ENCODE peak calls at places on chromosomes 7 and 10, in four cellular contexts. One of them, this sample, is unnamed.

GRCh38 chr7:133676805-133677370 is 424.0 kb downstream of the EXOC4 start:
- DNase-seq in transverse colon: no peak
- DNase-seq in brain microvascular endothelial cell: peak; percentile 55
- DNase-seq in lower lobe of right lung: no peak
- DNase-seq in this sample: no peak

GRCh38 chr7:44194069-44194468 is 4.8 kb upstream of the GCK start:
- DNase-seq in transverse colon: no peak
- DNase-seq in brain microvascular endothelial cell: peak; percentile 47
- DNase-seq in lower lobe of right lung: no peak
- DNase-seq in this sample: no peak

GRCh38 chr7:27245798-27246691 is 3.4 kb downstream of the EVX1 start:
- DNase-seq in transverse colon: peak; percentile 66
- DNase-seq in brain microvascular endothelial cell: no peak
- DNase-seq in lower lobe of right lung: no peak
- DNase-seq in this sample: no peak

GRCh38 chr10:29392376-29393021 is 103.6 kb downstream of the LYZL1 start:
- DNase-seq in transverse colon: peak; percentile 33
- DNase-seq in brain microvascular endothelial cell: peak; percentile 57
- DNase-seq in lower lobe of right lung: no peak
- DNase-seq in this sample: no peak

GRCh38 chr10:78417425-78418370 is 384.0 kb downstream of the RPS24 start:
- DNase-seq in transverse colon: no peak
- DNase-seq in brain microvascular endothelial cell: no peak
- DNase-seq in lower lobe of right lung: no peak
- DNase-seq in this sample: no peak

GRCh38 chr10:62250594-62251198 is 17.9 kb downstream of the RTKN2 start:
- DNase-seq in transverse colon: no peak
- DNase-seq in brain microvascular endothelial cell: peak; percentile 79
- DNase-seq in lower lobe of right lung: no peak
- DNase-seq in this sample: no peak

GRCh38 chr7:132618271-132618955 is 42.1 kb upstream of the PLXNA4 start:
- DNase-seq in transverse colon: no peak
- DNase-seq in brain microvascular endothelial cell: peak; percentile 9
- DNase-seq in lower lobe of right lung: no peak
- DNase-seq in this sample: no peak

GRCh38 chr7:835491-836401 is 3.5 kb downstream of the SUN1 start:
- DNase-seq in transverse colon: peak; percentile 32
- DNase-seq in brain microvascular endothelial cell: no peak
- DNase-seq in lower lobe of right lung: peak; percentile 18
- DNase-seq in this sample: no peak

GRCh38 chr10:124162774-124163354 is 69.5 kb upstream of the CHST15 start:
- DNase-seq in transverse colon: no peak
- DNase-seq in brain microvascular endothelial cell: no peak
- DNase-seq in lower lobe of right lung: no peak
- DNase-seq in this sample: no peak

GRCh38 chr10:67770537-67770936 is 67.5 kb downstream of the DNAJC12 start:
- DNase-seq in transverse colon: no peak
- DNase-seq in brain microvascular endothelial cell: no peak
- DNase-seq in lower lobe of right lung: no peak
- DNase-seq in this sample: no peak

GRCh38 chr7:153405704-153406485 is 646.3 kb upstream of the DPP6 start:
- DNase-seq in transverse colon: no peak
- DNase-seq in brain microvascular endothelial cell: no peak
- DNase-seq in lower lobe of right lung: no peak
- DNase-seq in this sample: no peak

GRCh38 chr7:90211391-90212148 is at the start of gene STEAP2:
- DNase-seq in transverse colon: peak; percentile 89
- DNase-seq in brain microvascular endothelial cell: peak; percentile 79
- DNase-seq in lower lobe of right lung: peak; percentile 87
- DNase-seq in this sample: peak; percentile 73

GRCh38 chr7:30469303-30469702 is 9.3 kb downstream of the NOD1 start:
- DNase-seq in transverse colon: peak; percentile 71
- DNase-seq in brain microvascular endothelial cell: peak; percentile 100
- DNase-seq in lower lobe of right lung: peak; percentile 81
- DNase-seq in this sample: peak; percentile 96

GRCh38 chr10:115773832-115774231 is 499.2 kb downstream of the GFRA1 start:
- DNase-seq in transverse colon: no peak
- DNase-seq in brain microvascular endothelial cell: no peak
- DNase-seq in lower lobe of right lung: no peak
- DNase-seq in this sample: no peak

GRCh38 chr7:107975394-107976013 is 27.5 kb downstream of the LAMB1 start:
- DNase-seq in transverse colon: no peak
- DNase-seq in brain microvascular endothelial cell: no peak
- DNase-seq in lower lobe of right lung: no peak
- DNase-seq in this sample: no peak

GRCh38 chr10:71397340-71398212 is 856 bp downstream of the CDH23 start:
- DNase-seq in transverse colon: no peak
- DNase-seq in brain microvascular endothelial cell: no peak
- DNase-seq in lower lobe of right lung: no peak
- DNase-seq in this sample: no peak
- H3K4me3 ChIP-seq in transverse colon: peak overlapping the region; percentile 50
- H3K4me3 ChIP-seq in brain microvascular endothelial cell: no peak overlapping the region
- H3K4me3 ChIP-seq in lower lobe of right lung: peak overlapping the region; percentile 55
- H3K4me3 ChIP-seq in this sample: no peak overlapping the region

DNA sequence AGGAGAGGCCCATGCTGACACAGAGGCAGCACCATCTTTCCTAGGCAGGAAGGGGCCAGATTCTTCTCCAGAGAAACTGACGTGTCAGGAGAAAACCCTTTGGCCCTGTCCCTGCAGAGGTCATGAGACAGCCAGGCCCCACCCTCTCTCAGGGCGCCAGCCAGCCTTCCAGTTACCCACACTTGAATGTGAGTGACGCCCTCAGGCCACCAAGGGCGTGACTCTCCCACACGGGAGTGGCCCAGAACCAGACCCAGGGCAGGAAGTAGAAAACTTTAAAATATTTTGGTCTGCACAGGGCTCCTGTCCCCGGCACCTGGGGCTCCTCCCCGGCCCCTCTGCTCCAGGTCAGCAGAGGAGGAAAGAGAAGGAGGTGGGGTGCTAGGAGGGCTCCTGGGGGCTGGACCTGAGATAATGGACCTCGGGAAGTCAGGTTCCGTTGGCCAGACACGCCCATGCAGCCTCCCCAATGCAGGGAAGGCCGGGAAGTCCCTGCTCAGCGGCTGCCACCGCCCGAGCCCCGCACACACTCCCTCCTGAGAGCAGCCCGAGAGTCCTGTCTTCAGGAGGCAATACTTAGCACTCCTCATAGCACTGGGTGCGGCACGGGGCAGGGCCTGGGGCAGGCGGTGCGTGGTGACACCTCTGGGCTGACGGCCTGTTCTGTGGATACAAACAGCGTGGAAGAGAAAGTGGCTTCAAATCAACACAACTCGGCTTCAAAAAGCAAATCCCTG is 67.0 kb upstream of the CFAP46 start:
- DNase-seq in transverse colon: peak; percentile 86
- DNase-seq in brain microvascular endothelial cell: no peak
- DNase-seq in lower lobe of right lung: peak; percentile 96
- DNase-seq in this sample: no peak
- H3K4me3 ChIP-seq in transverse colon: peak overlapping the region; percentile 17
- H3K4me3 ChIP-seq in brain microvascular endothelial cell: no peak overlapping the region
- H3K4me3 ChIP-seq in lower lobe of right lung: peak overlapping the region; percentile 37
- H3K4me3 ChIP-seq in this sample: no peak overlapping the region

DNA sequence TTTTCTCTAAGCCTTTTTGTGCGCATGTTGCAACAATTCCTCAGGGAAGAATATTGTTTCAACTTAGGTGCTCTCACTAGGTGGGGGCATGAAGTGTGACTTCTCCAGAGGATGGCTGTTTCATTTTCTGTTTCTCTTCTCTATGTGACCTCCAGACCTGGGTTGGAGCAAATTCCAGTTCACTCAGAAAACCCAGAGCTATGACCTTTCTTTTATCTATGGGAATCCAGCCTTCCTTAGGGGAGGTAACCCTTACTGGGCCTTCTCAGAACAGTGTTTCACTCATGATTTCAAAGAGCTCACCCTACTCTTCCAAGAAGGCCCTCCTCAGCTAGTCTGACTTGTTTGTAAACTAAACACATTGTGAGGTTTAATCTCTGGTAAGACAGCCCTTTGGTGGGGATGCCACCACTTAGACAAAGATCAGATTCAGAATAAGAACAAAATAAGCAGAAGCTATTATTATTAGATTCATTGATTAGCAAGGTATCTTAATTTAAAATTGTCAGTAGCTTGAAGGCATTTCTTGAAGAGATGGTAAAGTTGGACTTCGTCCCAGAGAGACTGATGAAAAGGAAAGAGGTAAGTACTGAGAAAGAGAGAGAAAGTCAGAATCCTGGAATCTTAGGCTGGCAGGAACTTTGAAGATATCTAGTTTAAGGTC is 16.6 kb upstream of the TAS2R60 start:
- DNase-seq in transverse colon: no peak
- DNase-seq in brain microvascular endothelial cell: no peak
- DNase-seq in lower lobe of right lung: no peak
- DNase-seq in this sample: no peak
- H3K4me3 ChIP-seq in transverse colon: no peak overlapping the region
- H3K4me3 ChIP-seq in brain microvascular endothelial cell: no peak overlapping the region
- H3K4me3 ChIP-seq in lower lobe of right lung: no peak overlapping the region
- H3K4me3 ChIP-seq in this sample: no peak overlapping the region

DNA sequence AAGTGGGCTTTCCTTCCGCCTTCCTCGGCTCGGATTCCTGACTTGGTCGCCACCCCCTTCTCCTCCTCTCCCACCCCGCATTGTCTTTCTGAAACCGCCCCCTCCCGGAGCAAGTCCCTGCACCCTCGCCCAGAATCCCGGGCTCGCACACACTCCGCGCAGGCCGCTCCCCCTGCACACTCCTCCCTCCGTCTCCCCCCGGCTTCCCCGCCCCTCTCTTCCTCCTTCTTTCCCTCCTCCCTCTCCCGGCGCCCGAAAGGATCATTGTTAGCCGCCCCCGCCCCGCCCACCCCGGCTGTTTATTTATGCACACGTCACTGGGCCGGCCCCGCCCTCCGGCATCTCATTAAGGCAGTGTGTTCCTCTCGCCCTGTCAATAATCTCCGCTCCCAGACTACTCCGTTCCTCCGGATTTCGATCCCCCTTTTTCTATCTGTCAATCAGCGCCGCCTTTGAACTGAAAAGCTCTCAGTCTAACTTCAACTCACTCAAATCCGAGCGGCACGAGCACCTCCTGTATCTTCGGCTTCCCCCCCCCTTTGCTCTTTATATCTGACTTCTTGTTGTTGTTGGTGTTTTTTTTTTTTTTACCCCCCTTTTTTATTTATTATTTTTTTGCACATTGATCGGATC is at the start of gene TCF7L2:
- DNase-seq in transverse colon: peak; percentile 96
- DNase-seq in brain microvascular endothelial cell: peak; percentile 97
- DNase-seq in lower lobe of right lung: peak; percentile 97
- DNase-seq in this sample: peak; percentile 89
- H3K4me3 ChIP-seq in transverse colon: peak within 1 kb of the TSS; percentile 88
- H3K4me3 ChIP-seq in brain microvascular endothelial cell: peak within 1 kb of the TSS; percentile 77
- H3K4me3 ChIP-seq in lower lobe of right lung: peak within 1 kb of the TSS; percentile 78
- H3K4me3 ChIP-seq in this sample: peak within 1 kb of the TSS; percentile 60

GRCh38 chr7:103539875-103540274 is 93.9 kb upstream of the SLC26A5 start:
- DNase-seq in transverse colon: no peak
- DNase-seq in brain microvascular endothelial cell: no peak
- DNase-seq in lower lobe of right lung: no peak
- DNase-seq in this sample: no peak

GRCh38 chr7:103542470-103542869 is 96.5 kb upstream of the SLC26A5 start:
- DNase-seq in transverse colon: no peak
- DNase-seq in brain microvascular endothelial cell: no peak
- DNase-seq in lower lobe of right lung: no peak
- DNase-seq in this sample: no peak

GRCh38 chr7:103538964-103539709 is 93.1 kb upstream of the SLC26A5 start:
- DNase-seq in transverse colon: no peak
- DNase-seq in brain microvascular endothelial cell: no peak
- DNase-seq in lower lobe of right lung: no peak
- DNase-seq in this sample: no peak

GRCh38 chr7:103540338-103540737 is 94.3 kb upstream of the SLC26A5 start:
- DNase-seq in transverse colon: no peak
- DNase-seq in brain microvascular endothelial cell: no peak
- DNase-seq in lower lobe of right lung: no peak
- DNase-seq in this sample: no peak

GRCh38 chr7:103540986-103541385 is 95.0 kb upstream of the SLC26A5 start:
- DNase-seq in transverse colon: no peak
- DNase-seq in brain microvascular endothelial cell: no peak
- DNase-seq in lower lobe of right lung: no peak
- DNase-seq in this sample: no peak
- H3K4me3 ChIP-seq in transverse colon: no peak overlapping the region
- H3K4me3 ChIP-seq in brain microvascular endothelial cell: no peak overlapping the region
- H3K4me3 ChIP-seq in lower lobe of right lung: no peak overlapping the region
- H3K4me3 ChIP-seq in this sample: no peak overlapping the region

DNA sequence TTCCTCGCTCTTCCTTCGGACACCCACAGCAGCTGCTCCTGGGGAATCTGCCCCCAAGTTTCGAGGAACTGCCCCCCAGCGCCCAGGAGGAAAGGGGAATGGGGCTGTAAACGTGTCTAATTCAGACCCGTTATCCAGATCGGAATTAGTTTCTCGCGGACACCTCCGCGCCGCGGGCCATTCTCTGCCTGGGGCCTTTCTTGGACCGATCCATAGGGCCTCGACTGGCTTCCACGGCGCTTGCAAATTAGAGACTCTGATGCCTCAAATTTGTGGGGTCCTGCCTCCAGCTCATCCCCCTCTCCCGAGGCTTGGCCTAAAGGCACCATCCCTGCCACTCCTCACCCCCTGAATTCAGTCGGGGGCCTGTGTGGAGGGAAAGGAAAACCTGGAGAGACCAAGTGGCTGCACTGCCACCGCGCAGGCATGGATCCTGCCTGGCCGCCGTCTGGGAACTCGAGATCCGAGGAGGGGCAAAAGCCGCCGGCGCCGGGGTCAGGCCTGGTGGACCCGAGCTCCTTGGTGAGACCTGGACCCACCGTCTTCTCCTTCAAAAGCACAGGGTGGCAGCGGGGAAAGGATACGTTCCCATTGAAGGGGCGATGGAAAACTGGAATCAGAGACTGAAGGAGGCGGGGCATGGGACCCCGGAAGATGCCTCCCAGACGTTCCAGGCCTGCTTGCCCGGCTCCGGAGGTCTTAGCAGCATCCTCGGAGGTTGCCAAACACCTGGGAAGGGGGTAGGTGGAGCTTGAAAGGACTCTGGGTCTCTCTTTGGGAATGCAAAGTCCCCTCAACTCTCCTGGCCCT is 13.7 kb downstream of the LBX1 start:
- DNase-seq in transverse colon: no peak
- DNase-seq in brain microvascular endothelial cell: no peak
- DNase-seq in lower lobe of right lung: no peak
- DNase-seq in this sample: no peak
- H3K4me3 ChIP-seq in transverse colon: no peak overlapping the region
- H3K4me3 ChIP-seq in brain microvascular endothelial cell: no peak overlapping the region
- H3K4me3 ChIP-seq in lower lobe of right lung: no peak overlapping the region
- H3K4me3 ChIP-seq in this sample: no peak overlapping the region

GRCh38 chr10:8331896-8332729 is 277.6 kb downstream of the GATA3 start:
- DNase-seq in transverse colon: peak; percentile 56
- DNase-seq in brain microvascular endothelial cell: peak; percentile 2
- DNase-seq in lower lobe of right lung: peak; percentile 66
- DNase-seq in this sample: no peak
- H3K4me3 ChIP-seq in transverse colon: peak overlapping the region; percentile 36
- H3K4me3 ChIP-seq in brain microvascular endothelial cell: no peak overlapping the region
- H3K4me3 ChIP-seq in lower lobe of right lung: peak overlapping the region; percentile 40
- H3K4me3 ChIP-seq in this sample: no peak overlapping the region